ENCODE peak calls at places on chromosomes 5 and 9, in nine cellular contexts. One of them, this sample, is unnamed.

GRCh38 chr9:112180387-112180881 is 5.3 kb upstream of the SUSD1 start:
- DNase-seq in brain microvascular endothelial cell: no peak
- DNase-seq in nephron progenitor cell: no peak
- DNase-seq in OCI-LY7: no peak
- DNase-seq in neural crest cell: no peak
- DNase-seq in body of pancreas: no peak
- DNase-seq in tibial artery: no peak
- DNase-seq in AG09309: no peak
- DNase-seq in AG04450: no peak
- DNase-seq in this sample: no peak

GRCh38 chr9:88814521-88815101 is 176.7 kb upstream of the S1PR3 start:
- DNase-seq in OCI-LY7: no peak
- DNase-seq in neural crest cell: no peak
- DNase-seq in nephron progenitor cell: no peak
- DNase-seq in body of pancreas: no peak
- DNase-seq in tibial artery: peak; percentile 74
- DNase-seq in AG09309: peak; percentile 92
- DNase-seq in AG04450: peak; percentile 43
- DNase-seq in brain microvascular endothelial cell: peak; percentile 33
- DNase-seq in this sample: no peak

GRCh38 chr9:38641985-38642864 is 21.8 kb upstream of the ANKRD18A start:
- DNase-seq in neural crest cell: peak; percentile 24
- DNase-seq in brain microvascular endothelial cell: peak; percentile 58
- DNase-seq in AG04450: peak; percentile 8
- DNase-seq in tibial artery: no peak
- DNase-seq in body of pancreas: peak; percentile 47
- DNase-seq in nephron progenitor cell: peak; percentile 26
- DNase-seq in OCI-LY7: no peak
- DNase-seq in AG09309: no peak
- DNase-seq in this sample: no peak

GRCh38 chr5:39224196-39224754 is 4.9 kb upstream of the FYB1 start:
- DNase-seq in tibial artery: peak; percentile 47
- DNase-seq in neural crest cell: no peak
- DNase-seq in AG09309: no peak
- DNase-seq in AG04450: no peak
- DNase-seq in body of pancreas: no peak
- DNase-seq in nephron progenitor cell: no peak
- DNase-seq in OCI-LY7: no peak
- DNase-seq in brain microvascular endothelial cell: no peak
- DNase-seq in this sample: no peak

GRCh38 chr5:95178046-95178651 is 106.7 kb downstream of the MCTP1 start:
- DNase-seq in AG04450: no peak
- DNase-seq in tibial artery: no peak
- DNase-seq in nephron progenitor cell: peak; percentile 46
- DNase-seq in AG09309: no peak
- DNase-seq in brain microvascular endothelial cell: peak; percentile 85
- DNase-seq in neural crest cell: peak; percentile 25
- DNase-seq in body of pancreas: no peak
- DNase-seq in OCI-LY7: peak; percentile 43
- DNase-seq in this sample: no peak

GRCh38 chr9:95292226-95292625 is 25.3 kb downstream of the FANCC start:
- DNase-seq in brain microvascular endothelial cell: no peak
- DNase-seq in OCI-LY7: no peak
- DNase-seq in AG09309: no peak
- DNase-seq in nephron progenitor cell: no peak
- DNase-seq in AG04450: no peak
- DNase-seq in body of pancreas: no peak
- DNase-seq in tibial artery: no peak
- DNase-seq in neural crest cell: no peak
- DNase-seq in this sample: no peak

GRCh38 chr5:64384761-64385160 is 121.1 kb upstream of the RGS7BP start:
- DNase-seq in neural crest cell: peak; percentile 10
- DNase-seq in tibial artery: no peak
- DNase-seq in OCI-LY7: peak; percentile 15
- DNase-seq in brain microvascular endothelial cell: peak; percentile 60
- DNase-seq in AG04450: no peak
- DNase-seq in nephron progenitor cell: peak; percentile 2
- DNase-seq in body of pancreas: no peak
- DNase-seq in AG09309: no peak
- DNase-seq in this sample: no peak

GRCh38 chr5:154831451-154831850 is 19.0 kb downstream of the FAXDC2 start:
- DNase-seq in tibial artery: no peak
- DNase-seq in body of pancreas: no peak
- DNase-seq in OCI-LY7: no peak
- DNase-seq in AG09309: no peak
- DNase-seq in nephron progenitor cell: no peak
- DNase-seq in brain microvascular endothelial cell: no peak
- DNase-seq in AG04450: no peak
- DNase-seq in neural crest cell: no peak
- DNase-seq in this sample: no peak

GRCh38 chr5:150255659-150256415 is 33.7 kb downstream of the CAMK2A start:
- DNase-seq in brain microvascular endothelial cell: peak; percentile 11
- DNase-seq in body of pancreas: no peak
- DNase-seq in tibial artery: no peak
- DNase-seq in OCI-LY7: no peak
- DNase-seq in AG04450: no peak
- DNase-seq in AG09309: no peak
- DNase-seq in nephron progenitor cell: no peak
- DNase-seq in neural crest cell: no peak
- DNase-seq in this sample: no peak

GRCh38 chr5:73748510-73749410 is 122.8 kb downstream of the ARHGEF28 start:
- DNase-seq in body of pancreas: no peak
- DNase-seq in AG04450: no peak
- DNase-seq in tibial artery: no peak
- DNase-seq in brain microvascular endothelial cell: peak; percentile 22
- DNase-seq in neural crest cell: no peak
- DNase-seq in nephron progenitor cell: no peak
- DNase-seq in OCI-LY7: no peak
- DNase-seq in AG09309: no peak
- DNase-seq in this sample: no peak

GRCh38 chr5:84379749-84380148 is 4.9 kb downstream of the EDIL3 start:
- DNase-seq in neural crest cell: no peak
- DNase-seq in nephron progenitor cell: no peak
- DNase-seq in OCI-LY7: no peak
- DNase-seq in AG09309: no peak
- DNase-seq in AG04450: no peak
- DNase-seq in brain microvascular endothelial cell: peak; percentile 36
- DNase-seq in body of pancreas: no peak
- DNase-seq in tibial artery: no peak
- DNase-seq in this sample: no peak

GRCh38 chr5:74239268-74239667 is 401.3 kb downstream of the ENC1 start:
- DNase-seq in neural crest cell: no peak
- DNase-seq in brain microvascular endothelial cell: no peak
- DNase-seq in OCI-LY7: no peak
- DNase-seq in body of pancreas: no peak
- DNase-seq in nephron progenitor cell: no peak
- DNase-seq in AG04450: no peak
- DNase-seq in tibial artery: peak; percentile 33
- DNase-seq in AG09309: no peak
- DNase-seq in this sample: no peak

GRCh38 chr5:78747703-78748359 is 99.3 kb upstream of the LHFPL2 start:
- DNase-seq in body of pancreas: no peak
- DNase-seq in brain microvascular endothelial cell: peak; percentile 63
- DNase-seq in tibial artery: no peak
- DNase-seq in OCI-LY7: no peak
- DNase-seq in nephron progenitor cell: no peak
- DNase-seq in neural crest cell: no peak
- DNase-seq in AG04450: peak; percentile 81
- DNase-seq in AG09309: peak; percentile 61
- DNase-seq in this sample: no peak

GRCh38 chr5:122077451-122078115 is 476 bp downstream of the LOX start:
- DNase-seq in OCI-LY7: no peak
- DNase-seq in tibial artery: no peak
- DNase-seq in body of pancreas: peak; percentile 14
- DNase-seq in neural crest cell: peak; percentile 26
- DNase-seq in AG09309: no peak
- DNase-seq in brain microvascular endothelial cell: peak; percentile 29
- DNase-seq in AG04450: no peak
- DNase-seq in nephron progenitor cell: peak; percentile 67
- DNase-seq in this sample: no peak

GRCh38 chr9:93898026-93898425 is 57.1 kb downstream of the BARX1 start:
- DNase-seq in tibial artery: no peak
- DNase-seq in OCI-LY7: no peak
- DNase-seq in brain microvascular endothelial cell: no peak
- DNase-seq in AG09309: no peak
- DNase-seq in AG04450: no peak
- DNase-seq in body of pancreas: no peak
- DNase-seq in nephron progenitor cell: no peak
- DNase-seq in neural crest cell: no peak
- DNase-seq in this sample: no peak

GRCh38 chr9:88041447-88041846 is 67.1 kb upstream of the CDK20 start:
- DNase-seq in body of pancreas: no peak
- DNase-seq in AG09309: no peak
- DNase-seq in OCI-LY7: no peak
- DNase-seq in AG04450: no peak
- DNase-seq in brain microvascular endothelial cell: no peak
- DNase-seq in tibial artery: no peak
- DNase-seq in nephron progenitor cell: no peak
- DNase-seq in neural crest cell: no peak
- DNase-seq in this sample: no peak

DNA sequence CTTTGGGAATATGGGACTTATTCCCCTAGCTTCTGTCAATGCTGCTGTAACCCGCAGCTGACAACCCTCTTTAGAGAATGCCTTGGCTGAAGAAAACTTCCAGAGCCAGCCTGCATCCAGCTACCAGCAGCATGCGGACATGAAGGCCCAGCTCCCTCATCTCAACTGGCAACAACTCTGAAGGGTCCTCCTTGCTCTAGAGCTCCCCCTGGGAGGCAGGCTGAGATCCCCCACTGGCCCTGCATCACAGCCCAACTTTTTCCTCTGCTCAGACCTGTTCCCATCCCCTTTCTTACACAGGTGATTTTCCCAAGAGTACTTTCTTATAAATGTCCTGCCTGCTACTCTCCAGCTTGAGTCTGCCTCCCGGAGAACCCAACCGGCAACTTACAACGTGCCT is 18.7 kb upstream of the WNT8A start:
- DNase-seq in neural crest cell: no peak
- DNase-seq in brain microvascular endothelial cell: no peak
- DNase-seq in nephron progenitor cell: peak; percentile 8
- DNase-seq in body of pancreas: no peak
- DNase-seq in AG09309: no peak
- DNase-seq in OCI-LY7: no peak
- DNase-seq in AG04450: no peak
- DNase-seq in tibial artery: no peak
- DNase-seq in this sample: no peak
- TF ChIP-seq CTCF in neural crest cell: peak; percentile 41
- TF ChIP-seq CTCF in brain microvascular endothelial cell: peak; percentile 58
- TF ChIP-seq CTCF in nephron progenitor cell: peak; percentile 27
- TF ChIP-seq CTCF in body of pancreas: no peak
- TF ChIP-seq CTCF in AG09309: peak; percentile 27
- TF ChIP-seq CTCF in OCI-LY7: peak; percentile 74
- TF ChIP-seq CTCF in AG04450: peak; percentile 33
- TF ChIP-seq CTCF in tibial artery: no peak
- TF ChIP-seq CTCF in this sample: no peak

DNA sequence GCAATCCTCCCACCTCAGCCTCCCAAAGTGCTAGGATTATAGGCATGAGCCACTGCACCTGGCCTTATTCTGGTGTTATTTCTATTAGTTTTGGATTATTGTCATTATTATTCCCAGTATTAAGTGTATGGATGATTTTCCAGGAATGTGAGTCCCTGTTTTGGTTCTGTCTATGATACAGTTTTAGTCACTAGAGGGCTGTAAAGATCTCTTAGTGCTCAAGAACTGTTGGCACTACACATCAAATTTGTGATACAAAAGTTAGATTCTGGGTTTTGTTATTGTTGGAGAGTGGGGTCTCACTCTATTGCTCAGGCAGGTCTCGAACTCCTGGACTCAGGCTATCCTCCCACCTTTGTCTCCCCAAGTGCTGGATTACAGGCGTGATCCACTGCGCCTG is 12.1 kb downstream of the CCL28 start:
- DNase-seq in body of pancreas: no peak
- DNase-seq in neural crest cell: no peak
- DNase-seq in tibial artery: no peak
- DNase-seq in AG04450: no peak
- DNase-seq in AG09309: no peak
- DNase-seq in OCI-LY7: no peak
- DNase-seq in brain microvascular endothelial cell: no peak
- DNase-seq in nephron progenitor cell: no peak
- DNase-seq in this sample: no peak
- TF ChIP-seq CTCF in body of pancreas: no peak
- TF ChIP-seq CTCF in neural crest cell: no peak
- TF ChIP-seq CTCF in tibial artery: no peak
- TF ChIP-seq CTCF in AG04450: peak; percentile 37
- TF ChIP-seq CTCF in AG09309: peak; percentile 39
- TF ChIP-seq CTCF in OCI-LY7: peak; percentile 30
- TF ChIP-seq CTCF in brain microvascular endothelial cell: peak; percentile 13
- TF ChIP-seq CTCF in nephron progenitor cell: no peak
- TF ChIP-seq CTCF in this sample: no peak

GRCh38 chr5:58279259-58279658 is 180.6 kb downstream of the PLK2 start:
- DNase-seq in nephron progenitor cell: no peak
- DNase-seq in brain microvascular endothelial cell: no peak
- DNase-seq in AG09309: no peak
- DNase-seq in AG04450: no peak
- DNase-seq in tibial artery: no peak
- DNase-seq in OCI-LY7: no peak
- DNase-seq in neural crest cell: no peak
- DNase-seq in body of pancreas: no peak
- DNase-seq in this sample: no peak
- TF ChIP-seq CTCF in nephron progenitor cell: no peak
- TF ChIP-seq CTCF in brain microvascular endothelial cell: no peak
- TF ChIP-seq CTCF in AG09309: no peak
- TF ChIP-seq CTCF in AG04450: no peak
- TF ChIP-seq CTCF in tibial artery: no peak
- TF ChIP-seq CTCF in OCI-LY7: no peak
- TF ChIP-seq CTCF in neural crest cell: no peak
- TF ChIP-seq CTCF in body of pancreas: no peak
- TF ChIP-seq CTCF in this sample: no peak

GRCh38 chr5:179526978-179527377 is 23.4 kb upstream of the RUFY1 start:
- DNase-seq in brain microvascular endothelial cell: no peak
- DNase-seq in body of pancreas: no peak
- DNase-seq in neural crest cell: no peak
- DNase-seq in AG09309: no peak
- DNase-seq in tibial artery: no peak
- DNase-seq in AG04450: no peak
- DNase-seq in OCI-LY7: no peak
- DNase-seq in nephron progenitor cell: no peak
- DNase-seq in this sample: no peak

GRCh38 chr5:179533907-179534306 is 16.4 kb upstream of the RUFY1 start:
- DNase-seq in neural crest cell: no peak
- DNase-seq in brain microvascular endothelial cell: no peak
- DNase-seq in body of pancreas: no peak
- DNase-seq in AG09309: no peak
- DNase-seq in tibial artery: no peak
- DNase-seq in AG04450: no peak
- DNase-seq in nephron progenitor cell: no peak
- DNase-seq in OCI-LY7: no peak
- DNase-seq in this sample: no peak

GRCh38 chr5:179534431-179534830 is 15.9 kb upstream of the RUFY1 start:
- DNase-seq in OCI-LY7: no peak
- DNase-seq in tibial artery: no peak
- DNase-seq in body of pancreas: no peak
- DNase-seq in nephron progenitor cell: no peak
- DNase-seq in AG09309: no peak
- DNase-seq in neural crest cell: no peak
- DNase-seq in AG04450: no peak
- DNase-seq in brain microvascular endothelial cell: no peak
- DNase-seq in this sample: no peak

GRCh38 chr5:179533024-179533423 is 17.3 kb upstream of the RUFY1 start:
- DNase-seq in tibial artery: no peak
- DNase-seq in nephron progenitor cell: no peak
- DNase-seq in neural crest cell: no peak
- DNase-seq in AG04450: no peak
- DNase-seq in AG09309: no peak
- DNase-seq in OCI-LY7: no peak
- DNase-seq in brain microvascular endothelial cell: no peak
- DNase-seq in body of pancreas: no peak
- DNase-seq in this sample: no peak

GRCh38 chr5:179530069-179530998 is 20.0 kb upstream of the RUFY1 start:
- DNase-seq in neural crest cell: peak; percentile 51
- DNase-seq in brain microvascular endothelial cell: peak; percentile 15
- DNase-seq in AG09309: no peak
- DNase-seq in AG04450: no peak
- DNase-seq in body of pancreas: peak; percentile 46
- DNase-seq in tibial artery: peak; percentile 47
- DNase-seq in nephron progenitor cell: peak; percentile 59
- DNase-seq in OCI-LY7: no peak
- DNase-seq in this sample: peak; percentile 54
- TF ChIP-seq CTCF in neural crest cell: no peak
- TF ChIP-seq CTCF in brain microvascular endothelial cell: peak; percentile 45
- TF ChIP-seq CTCF in AG09309: peak; percentile 7
- TF ChIP-seq CTCF in AG04450: peak; percentile 28
- TF ChIP-seq CTCF in body of pancreas: no peak
- TF ChIP-seq CTCF in tibial artery: no peak
- TF ChIP-seq CTCF in nephron progenitor cell: no peak
- TF ChIP-seq CTCF in OCI-LY7: no peak
- TF ChIP-seq CTCF in this sample: peak; percentile 14

This sample was measured in lung.